ENCODE peak calls at places on chromosomes 5 and 9, in five cellular contexts. W, Y, U, C and X are unnamed samples. For H3K4me1, the result is how much of the 10 kb centered on the place peaks cover.

GRCh38 chr5:162243651-162244050 is 176.1 kb downstream of the GABRG2 start:
- DNase-seq in Y (no peak), W (no peak), C (no peak), U (peak), X (no peak)

GRCh38 chr9:15746905-15747304 is 194.1 kb downstream of the CCDC171 start:
- DNase-seq in W (no peak), C (no peak), Y (no peak), U (peak), X (no peak)

GRCh38 chr5:135222771-135223170 is 176.3 kb downstream of the MACROH2A1 start:
- DNase-seq in U (no peak), W (no peak), Y (no peak), C (no peak), X (no peak)

GRCh38 chr5:132459031-132459982 is 31.3 kb downstream of the IRF1 start:
- DNase-seq in W (peak), C (peak), Y (no peak), U (no peak), X (no peak)

GRCh38 chr9:73143606-73144328 is 7.9 kb upstream of the ANXA1 start:
- DNase-seq in C (peak), W (peak), Y (no peak), U (peak), X (no peak)

GRCh38 chr5:177472460-177473441 is 683 bp downstream of the DBN1 start:
- DNase-seq in U (peak), C (peak), W (no peak), Y (peak), X (no peak)

GRCh38 chr9:133075925-133076324 is 14.1 kb downstream of the CEL start:
- DNase-seq in Y (peak), C (peak), W (peak), U (peak), X (no peak)

GRCh38 chr5:93620487-93621339 is 37.7 kb downstream of the NR2F1 start:
- DNase-seq in U (peak), W (peak), C (peak), Y (peak), X (no peak)

GRCh38 chr5:150534811-150535210 is 26.9 kb downstream of the NDST1 start:
- DNase-seq in U (no peak), Y (no peak), C (no peak), W (no peak), X (no peak)

GRCh38 chr5:172361566-172362238 is 78.1 kb upstream of the UBTD2 start:
- DNase-seq in U (peak), C (peak), Y (no peak), W (peak), X (peak)

GRCh38 chr5:176596689-176597416 is 13.1 kb downstream of the GPRIN1 start:
- DNase-seq in C (no peak), W (no peak), U (peak), Y (no peak), X (no peak)

GRCh38 chr5:138649316-138649720 is 74.1 kb upstream of the HSPA9 start:
- DNase-seq in U (no peak), Y (no peak), W (no peak), C (no peak), X (no peak)

GRCh38 chr5:83377131-83377865 is 94.2 kb upstream of the VCAN start:
- DNase-seq in W (peak), C (peak), U (no peak), Y (no peak), X (no peak)

GRCh38 chr9:90722116-90722515 is 79.5 kb upstream of the DIRAS2 start:
- DNase-seq in W (no peak), Y (no peak), C (no peak), U (no peak), X (no peak)

GRCh38 chr5:137289856-137290255 is 209.3 kb downstream of the SPOCK1 start:
- DNase-seq in W (no peak), C (no peak), U (no peak), Y (no peak), X (no peak)

GRCh38 chr5:180314106-180314505 is 22.2 kb upstream of the MAPK9 start:
- DNase-seq in Y (no peak), U (no peak), C (no peak), W (no peak), X (no peak)

GRCh38 chr9:70218767-70219166 is 40.0 kb upstream of the SMC5 start:
- DNase-seq in U (no peak), Y (no peak), W (peak), C (peak), X (no peak)

GRCh38 chr5:143433680-143434079 is 30.2 kb upstream of the NR3C1 start:
- DNase-seq in W (no peak), Y (no peak), C (no peak), U (no peak), X (no peak)
- H3K4me1 ChIP-seq in W (under half), Y (under half), C (under half), U (under half), X (under half)

DNA sequence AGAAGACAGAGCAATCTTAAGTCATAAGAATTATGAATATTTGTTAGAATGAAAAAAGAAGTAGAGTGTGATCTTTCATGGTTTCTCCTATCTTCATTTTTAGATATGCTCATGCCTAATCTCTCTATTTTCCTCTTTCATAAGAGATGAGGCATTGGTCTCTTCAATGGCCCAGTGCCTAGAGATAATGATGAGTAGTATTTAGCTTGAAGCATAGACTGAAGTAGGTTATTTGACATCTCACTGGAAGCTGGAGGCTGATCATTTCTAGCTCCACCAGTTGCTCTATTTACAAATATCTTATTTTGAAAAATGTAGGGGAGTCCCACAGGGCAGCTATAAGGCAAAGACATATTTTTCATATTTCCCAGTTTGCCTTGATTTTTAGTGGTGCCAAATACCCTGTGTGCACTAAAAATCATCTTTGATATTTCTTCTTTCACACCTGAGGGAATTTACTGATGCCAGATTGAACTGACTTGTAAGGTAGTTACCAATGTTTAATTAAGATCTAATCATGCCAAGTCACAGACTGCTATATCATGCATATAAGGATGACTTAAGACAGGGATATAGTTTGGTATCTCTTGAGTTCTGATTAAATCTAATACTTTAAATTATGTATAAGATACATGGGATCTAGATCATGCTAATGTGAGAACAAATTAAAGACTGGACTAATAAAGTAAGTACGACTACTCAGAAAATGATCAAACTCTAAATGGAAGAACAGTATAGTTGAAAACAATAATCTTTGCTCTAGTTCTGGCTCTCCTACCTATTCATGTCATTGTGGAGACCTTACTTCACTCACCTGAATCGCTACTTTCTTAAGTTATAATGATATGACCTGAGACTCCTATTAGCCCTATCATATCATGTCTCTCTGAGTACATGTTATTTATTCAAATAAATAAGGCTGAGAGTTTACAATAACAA is 108.2 kb upstream of the IFNE start:
- DNase-seq in W (peak), Y (no peak), U (no peak), C (peak), X (no peak)
- H3K4me3 ChIP-seq in W (peak), Y (no peak), U (no peak), C (no peak), X (no peak)

GRCh38 chr9:91929331-91929730 is 20.7 kb downstream of the ROR2 start:
- DNase-seq in W (no peak), C (no peak), U (no peak), Y (no peak), X (no peak)
- H3K27ac ChIP-seq in W (no peak), C (no peak), U (no peak), Y (no peak), X (no peak)

DNA sequence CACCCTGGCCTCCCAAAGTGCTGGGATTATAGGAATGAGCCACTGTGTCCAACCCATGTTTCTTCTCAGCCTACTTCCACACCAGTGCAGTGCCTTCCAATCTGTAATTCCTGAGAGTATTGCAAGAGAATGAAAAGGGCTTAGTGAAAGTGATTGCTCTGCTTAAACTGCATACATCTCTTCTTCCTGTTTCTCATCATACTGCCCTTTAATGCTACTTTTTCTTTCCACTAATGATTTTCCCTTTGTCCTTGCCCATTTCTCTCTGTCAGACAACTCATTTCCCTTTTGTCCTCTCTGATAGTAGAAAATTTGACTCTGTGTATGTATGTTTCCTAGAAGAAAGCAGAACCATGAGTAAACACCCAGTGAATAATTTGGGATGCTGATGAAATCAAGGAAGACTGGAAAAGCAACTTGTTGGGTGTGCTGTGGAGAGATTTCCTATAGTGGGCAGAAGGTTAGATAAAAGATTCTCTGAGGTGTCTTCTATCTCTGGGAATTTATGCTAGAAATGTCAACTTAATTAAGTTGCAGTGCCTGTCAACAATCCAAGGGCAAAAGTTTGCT is 102.1 kb upstream of the CHD1 start:
- DNase-seq in W (no peak), U (no peak), C (no peak), Y (no peak), X (no peak)
- H3K4me1 ChIP-seq in W (under half), U (under half), C (under half), Y (under half), X (under half)

DNA sequence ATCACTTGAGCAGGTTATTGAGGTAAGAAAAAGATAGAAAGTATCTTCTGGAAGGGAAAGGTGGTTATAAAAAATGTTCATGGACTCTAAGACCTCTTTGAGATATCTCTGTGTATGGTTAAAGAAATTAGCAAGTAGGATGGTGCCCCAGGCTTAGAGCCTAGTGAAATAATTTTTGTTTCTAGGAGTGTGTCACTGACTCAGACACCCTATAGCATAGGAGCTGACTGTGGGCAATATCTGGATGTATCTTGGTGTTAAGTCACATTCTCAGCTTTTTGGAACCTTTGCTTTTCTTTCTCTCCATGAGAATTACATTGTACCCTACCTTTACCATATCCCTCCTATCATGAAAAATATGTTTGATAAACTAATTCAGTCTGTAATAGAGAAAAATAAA is 12.0 kb downstream of the MACIR start:
- DNase-seq in W (no peak), U (no peak), C (no peak), Y (no peak), X (no peak)
- H3K4me3 ChIP-seq in W (no peak), U (no peak), C (no peak), Y (no peak), X (no peak)